ENCODE peak calls at places on chromosomes 11 and 22, in six cellular contexts. G is endodermal cell, A is spleen, C is thoracic aorta, N is tibial nerve, K is prostate gland. M is an unnamed sample.

GRCh38 chr22:49663311-49663711 is 164.4 kb downstream of the BRD1 start:
- DNase-seq in K (no peak), N (no peak), G (peak; percentile 24), A (no peak), C (no peak), M (no peak)

GRCh38 chr11:1559103-1559951 is 12.7 kb downstream of the DUSP8 start:
- DNase-seq in C (peak; percentile 94), G (peak; percentile 82), A (peak; percentile 76), N (peak; percentile 72), K (peak; percentile 84), M (no peak)

GRCh38 chr11:117885777-117886176 is 9.3 kb upstream of the FXYD6 start:
- DNase-seq in C (no peak), N (no peak), K (no peak), A (no peak), G (peak; percentile 35), M (no peak)

GRCh38 chr11:92376146-92376599 is 151.6 kb downstream of the FAT3 start:
- DNase-seq in A (no peak), C (no peak), K (no peak), N (no peak), G (no peak), M (peak; percentile 94)

GRCh38 chr11:89015614-89016013 is 50.2 kb downstream of the GRM5 start:
- DNase-seq in K (no peak), C (no peak), G (no peak), N (no peak), A (no peak), M (no peak)

GRCh38 chr22:45934659-45935341 is 42.2 kb downstream of the WNT7B start:
- DNase-seq in N (no peak), A (no peak), G (no peak), K (no peak), C (peak; percentile 8), M (peak; percentile 67)

GRCh38 chr11:6864436-6864835 is 1.6 kb downstream of the OR10A2 start:
- DNase-seq in G (no peak), A (no peak), K (no peak), C (no peak), N (no peak), M (peak; percentile 42)

GRCh38 chr11:123264431-123264780 is 69.4 kb upstream of the CLMP start:
- DNase-seq in C (no peak), N (no peak), G (no peak), A (no peak), K (no peak), M (no peak)

GRCh38 chr22:38843716-38844660 is at the start of gene NPTXR:
- DNase-seq in K (peak; percentile 58), A (no peak), N (no peak), C (no peak), G (peak; percentile 83), M (no peak)

GRCh38 chr11:15038963-15039362 is 34.4 kb upstream of the CALCB start:
- DNase-seq in A (no peak), N (no peak), K (no peak), G (no peak), C (no peak), M (no peak)

GRCh38 chr22:49962012-49962750 is 1.6 kb downstream of the PIM3 start:
- DNase-seq in N (peak; percentile 83), G (peak; percentile 94), K (peak; percentile 92), C (peak; percentile 55), A (peak; percentile 92), M (peak; percentile 89)

GRCh38 chr11:92594251-92594650 is 369.6 kb downstream of the FAT3 start:
- DNase-seq in C (no peak), K (no peak), N (no peak), A (no peak), G (no peak), M (no peak)

GRCh38 chr11:106827687-106828086 is 190.6 kb downstream of the GUCY1A2 start:
- DNase-seq in N (no peak), A (no peak), K (no peak), C (no peak), G (no peak), M (no peak)

GRCh38 chr22:42743501-42743991 is 22.9 kb upstream of the A4GALT start:
- DNase-seq in K (peak; percentile 43), A (peak; percentile 84), N (peak; percentile 77), G (no peak), C (peak; percentile 65), M (peak; percentile 28)

GRCh38 chr11:2513441-2513840 is 68.6 kb downstream of the KCNQ1 start:
- DNase-seq in A (peak; percentile 62), C (no peak), G (no peak), K (no peak), N (no peak), M (no peak)

GRCh38 chr11:97964332-97965004 is 1056.3 kb upstream of the CNTN5 start:
- DNase-seq in C (no peak), N (no peak), A (no peak), G (no peak), K (no peak), M (no peak)

GRCh38 chr11:12765428-12765827 is 91.2 kb downstream of the TEAD1 start:
- DNase-seq in C (no peak), A (no peak), G (no peak), N (no peak), K (no peak), M (no peak)

DNA sequence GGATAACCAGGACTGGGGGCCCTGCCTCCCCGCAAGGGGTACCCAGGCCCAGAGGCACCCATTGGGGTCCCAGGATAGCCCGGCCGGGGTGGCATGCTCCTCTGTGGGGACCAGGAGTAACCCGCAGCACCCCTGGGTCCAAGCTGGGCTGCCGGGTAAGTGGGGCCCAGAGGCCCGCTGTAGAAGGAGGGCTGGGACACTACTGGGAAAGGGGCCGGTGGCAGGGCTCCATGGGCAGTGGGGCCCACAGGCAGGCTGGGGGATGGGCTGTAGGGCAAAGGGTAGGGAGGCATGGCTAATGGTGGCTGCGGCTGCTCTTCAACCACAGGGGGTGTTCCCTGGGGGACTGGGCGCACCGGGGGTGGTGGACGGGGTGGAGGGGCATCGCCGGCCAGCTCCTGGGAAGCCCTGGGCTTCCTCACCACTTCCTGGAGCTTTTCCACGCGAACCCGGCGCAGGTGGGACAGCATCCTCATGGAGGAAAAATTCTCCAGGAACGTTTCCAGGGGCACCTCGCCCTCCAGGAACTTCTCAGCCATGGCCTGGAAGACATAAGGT is 29.1 kb downstream of the VPS37C start:
- DNase-seq in A (no peak), N (no peak), C (no peak), K (no peak), G (no peak), M (no peak)
- H3K36me3 ChIP-seq in A (peaks cover 79% of the 10 kb centered on the region), N (peaks cover 56% of the 10 kb centered on the region), C (peaks cover 13% of the 10 kb centered on the region), K (no peaks in the 10 kb centered on the region), G (peaks cover 9% of the 10 kb centered on the region), M (peaks cover 3% of the 10 kb centered on the region)

DNA sequence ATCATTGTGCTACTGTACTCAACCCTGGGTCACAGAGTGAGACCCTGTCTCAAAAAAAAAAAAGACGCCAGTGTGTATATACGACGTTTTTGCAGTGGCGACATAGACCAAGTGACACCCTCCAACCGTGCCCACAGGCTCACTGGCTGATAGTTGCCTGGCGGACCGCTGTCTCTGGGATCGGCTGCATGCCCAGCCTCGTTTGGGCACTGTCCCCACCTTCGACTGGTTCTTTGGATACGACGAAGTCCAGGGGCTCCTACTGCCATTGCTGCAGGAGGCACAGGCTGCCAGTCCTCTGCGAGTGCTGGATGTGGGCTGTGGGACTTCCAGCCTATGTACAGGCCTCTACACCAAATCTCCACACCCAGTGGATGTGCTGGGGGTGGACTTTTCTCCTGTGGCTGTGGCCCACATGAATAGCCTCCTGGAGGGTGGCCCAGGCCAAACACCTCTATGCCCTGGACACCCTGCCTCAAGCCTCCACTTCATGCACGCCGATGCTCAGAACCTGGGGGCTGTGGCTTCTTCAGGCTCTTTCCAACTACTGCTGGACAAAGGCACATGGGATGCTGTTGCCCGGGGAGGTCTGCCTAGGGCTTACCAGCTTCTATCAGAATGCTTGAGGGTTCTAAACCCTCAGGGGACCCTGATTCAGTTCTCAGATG is 1.3 kb downstream of the CSKMT start:
- DNase-seq in C (no peak), K (no peak), G (peak; percentile 57), N (no peak), A (peak; percentile 82), M (no peak)
- H3K36me3 ChIP-seq in C (peaks cover 9% of the 10 kb centered on the region), K (no peaks in the 10 kb centered on the region), G (peaks cover 25% of the 10 kb centered on the region), N (peaks cover 36% of the 10 kb centered on the region), A (peaks cover 39% of the 10 kb centered on the region), M (peaks cover 21% of the 10 kb centered on the region)

GRCh38 chr11:103862049-103862826 is 174.2 kb upstream of the DDI1 start:
- DNase-seq in A (no peak), C (no peak), N (no peak), K (no peak), G (peak; percentile 50), M (no peak)
- H3K36me3 ChIP-seq in A (no peaks in the 10 kb centered on the region), C (no peaks in the 10 kb centered on the region), N (no peaks in the 10 kb centered on the region), K (no peaks in the 10 kb centered on the region), G (no peaks in the 10 kb centered on the region), M (no peaks in the 10 kb centered on the region)

GRCh38 chr11:35582033-35582432 is 36.2 kb upstream of the FJX1 start:
- DNase-seq in K (no peak), A (no peak), C (no peak), G (no peak), N (no peak), M (no peak)
- H3K36me3 ChIP-seq in K (no peaks in the 10 kb centered on the region), A (no peaks in the 10 kb centered on the region), C (no peaks in the 10 kb centered on the region), G (no peaks in the 10 kb centered on the region), N (no peaks in the 10 kb centered on the region), M (no peaks in the 10 kb centered on the region)

M was measured in brain microvascular endothelial cell.